ENCODE peak calls at places on chromosomes 16 and 17, in seven cellular contexts. R is omental fat pad, T is HFF-Myc, S is transverse colon, K is GM06990, J is brain microvascular endothelial cell, Z is tibial artery. I is an unnamed sample.

GRCh38 chr17:63193827-63194226 is 227.8 kb downstream of the TANC2 start:
- DNase-seq in R (no peak), K (no peak), Z (no peak), T (no peak), S (no peak), J (no peak), I (no peak)

GRCh38 chr17:81335388-81336157 is 40.5 kb upstream of the SLC38A10 start:
- DNase-seq in T (no peak), R (no peak), Z (no peak), K (no peak), S (peak), J (no peak), I (no peak)

GRCh38 chr16:1960665-1961630 is 1.6 kb downstream of the NDUFB10 start:
- DNase-seq in S (no peak), T (peak), K (peak), J (no peak), Z (no peak), R (no peak), I (no peak)

GRCh38 chr17:42673885-42674754 is 2.7 kb downstream of the PLEKHH3 start:
- DNase-seq in S (peak), R (no peak), Z (peak), K (peak), T (no peak), J (no peak), I (no peak)

GRCh38 chr16:66409156-66409555 is 17.9 kb upstream of the BEAN1 start:
- DNase-seq in R (no peak), K (no peak), T (no peak), J (no peak), Z (no peak), S (no peak), I (no peak)

GRCh38 chr17:82702161-82702932 is 3.8 kb upstream of the RAB40B start:
- DNase-seq in K (no peak), T (no peak), S (peak), J (no peak), R (no peak), Z (no peak), I (no peak)

GRCh38 chr16:67039260-67040020 is 10.5 kb downstream of the CBFB start:
- DNase-seq in Z (no peak), S (no peak), J (no peak), R (no peak), T (no peak), K (no peak), I (no peak)

GRCh38 chr17:79792984-79793923 is 3.6 kb downstream of the CBX8 start:
- DNase-seq in Z (peak), K (no peak), S (no peak), J (peak), T (peak), R (no peak), I (peak)

GRCh38 chr17:15264542-15264941 is 584 bp downstream of the PMP22 start:
- DNase-seq in T (no peak), S (peak), R (no peak), J (no peak), Z (no peak), K (no peak), I (no peak)

GRCh38 chr16:10982430-10983174 is 38.2 kb downstream of the CLEC16A start:
- DNase-seq in K (peak), T (no peak), Z (no peak), R (no peak), J (no peak), S (no peak), I (no peak)

GRCh38 chr16:77273-77806 is 685 bp upstream of the MPG start:
- DNase-seq in K (peak), T (no peak), J (peak), S (peak), R (no peak), Z (peak), I (no peak)

GRCh38 chr17:18851206-18851605 is 6.7 kb upstream of the PRPSAP2 start:
- DNase-seq in R (no peak), Z (no peak), T (no peak), J (no peak), K (no peak), S (no peak), I (no peak)

GRCh38 chr17:42230225-42230624 is 35.9 kb upstream of the GHDC start:
- DNase-seq in T (no peak), S (no peak), R (no peak), J (no peak), Z (no peak), K (no peak), I (no peak)

GRCh38 chr16:21158208-21159110 is at the start of gene LDAF1:
- DNase-seq in J (peak), Z (peak), R (peak), K (peak), T (no peak), S (peak), I (peak)

GRCh38 chr17:72192409-72193192 is 71.8 kb downstream of the SOX9 start:
- DNase-seq in K (no peak), S (no peak), T (no peak), Z (peak), J (peak), R (no peak), I (no peak)

GRCh38 chr16:68917541-68917940 is 74.2 kb downstream of the TANGO6 start:
- DNase-seq in J (no peak), R (no peak), T (no peak), Z (no peak), S (no peak), K (no peak), I (no peak)

GRCh38 chr17:29566473-29567361 is at the start of gene ABHD15:
- DNase-seq in K (peak), S (peak), Z (peak), R (peak), J (no peak), T (no peak), I (peak)

GRCh38 chr17:82449136-82449882 is 1.2 kb downstream of the CYBC1 start:
- DNase-seq in S (peak), Z (no peak), K (peak), J (no peak), R (no peak), T (no peak), I (no peak)

GRCh38 chr16:68844211-68844564 is 857 bp downstream of the TANGO6 start:
- DNase-seq in K (no peak), R (no peak), T (no peak), Z (no peak), S (no peak), J (no peak), I (no peak)

GRCh38 chr16:51150894-51151320 is at the start of gene SALL1:
- DNase-seq in T (no peak), R (no peak), J (no peak), Z (no peak), S (no peak), K (no peak), I (no peak)

GRCh38 chr17:78725448-78726021 is 56.5 kb downstream of the CYTH1 start:
- DNase-seq in R (no peak), T (no peak), Z (no peak), K (no peak), S (no peak), J (no peak), I (no peak)

GRCh38 chr17:61593404-61593803 is 2.4 kb upstream of the NACA2 start:
- DNase-seq in T (no peak), K (no peak), Z (no peak), S (no peak), J (no peak), R (no peak), I (no peak)

GRCh38 chr16:73057369-73058210 is 9.7 kb upstream of the ZFHX3 start:
- DNase-seq in Z (peak), R (no peak), K (peak), J (no peak), S (no peak), T (no peak), I (no peak)

GRCh38 chr16:73056911-73057310 is 9.0 kb upstream of the ZFHX3 start:
- DNase-seq in T (no peak), J (no peak), Z (no peak), S (no peak), R (no peak), K (no peak), I (no peak)

GRCh38 chr16:73059779-73060178 is 11.9 kb upstream of the ZFHX3 start:
- DNase-seq in Z (no peak), R (no peak), K (no peak), T (no peak), S (no peak), J (no peak), I (no peak)

GRCh38 chr16:73058616-73059409 is 10.9 kb upstream of the ZFHX3 start:
- DNase-seq in S (no peak), K (peak), J (peak), R (no peak), Z (peak), T (no peak), I (peak)

DNA sequence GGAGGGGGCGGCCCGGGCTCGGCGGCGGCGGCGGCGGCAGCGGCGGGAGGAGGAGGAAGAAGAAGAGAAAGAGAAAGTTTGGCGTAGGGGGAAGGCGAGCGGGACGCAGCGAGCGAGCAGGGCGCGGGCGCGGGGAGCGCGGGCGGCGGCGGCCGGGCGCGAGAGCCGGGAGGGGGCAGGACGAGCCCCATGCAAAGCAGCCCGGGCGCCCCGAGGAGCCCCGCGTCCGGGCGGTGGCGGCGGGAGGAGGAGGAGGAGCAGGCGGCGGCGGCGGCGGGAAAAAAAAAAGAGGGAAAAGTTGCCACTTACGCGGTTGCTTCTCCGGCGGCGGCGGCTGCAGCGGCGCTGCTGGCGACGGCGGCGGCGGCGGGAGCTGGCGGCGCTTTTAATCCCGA is 10.3 kb upstream of the ZFHX3 start:
- DNase-seq in K (peak), T (no peak), R (no peak), Z (no peak), J (no peak), S (peak), I (no peak)
- TF ChIP-seq CTCF in K (no peak), T (no peak), R (no peak), Z (no peak), J (no peak), S (no peak), I (no peak)

GRCh38 chr17:5485270-5486205 is at the start of gene DERL2:
- DNase-seq in J (peak), S (no peak), T (no peak), Z (no peak), K (no peak), R (no peak), I (no peak)
- TF ChIP-seq CTCF in J (no peak), S (no peak), T (no peak), Z (no peak), K (no peak), R (no peak), I (no peak)

GRCh38 chr17:40178021-40178601 is 841 bp downstream of the RAPGEFL1 start:
- DNase-seq in S (peak), J (no peak), R (no peak), K (no peak), T (no peak), Z (no peak), I (no peak)
- TF ChIP-seq CTCF in S (no peak), J (no peak), R (no peak), K (no peak), T (no peak), Z (no peak), I (no peak)

GRCh38 chr17:27494192-27495091 is 38.2 kb downstream of the KSR1 start:
- DNase-seq in S (peak), K (no peak), J (no peak), T (no peak), Z (peak), R (no peak), I (no peak)
- TF ChIP-seq CTCF in S (peak), K (no peak), J (peak), T (peak), Z (peak), R (no peak), I (peak)

GRCh38 chr16:8921626-8921984 is 39.5 kb downstream of the LITAFD start:
- DNase-seq in S (no peak), Z (no peak), T (no peak), J (no peak), K (no peak), R (no peak), I (no peak)
- TF ChIP-seq CTCF in S (no peak), Z (no peak), T (no peak), J (no peak), K (no peak), R (no peak), I (no peak)

GRCh38 chr16:64841482-64841881 is 280.4 kb downstream of the CDH11 start:
- DNase-seq in S (no peak), R (no peak), T (no peak), K (no peak), Z (no peak), J (no peak), I (no peak)
- TF ChIP-seq CTCF in S (no peak), R (no peak), T (no peak), K (no peak), Z (no peak), J (no peak), I (no peak)

DNA sequence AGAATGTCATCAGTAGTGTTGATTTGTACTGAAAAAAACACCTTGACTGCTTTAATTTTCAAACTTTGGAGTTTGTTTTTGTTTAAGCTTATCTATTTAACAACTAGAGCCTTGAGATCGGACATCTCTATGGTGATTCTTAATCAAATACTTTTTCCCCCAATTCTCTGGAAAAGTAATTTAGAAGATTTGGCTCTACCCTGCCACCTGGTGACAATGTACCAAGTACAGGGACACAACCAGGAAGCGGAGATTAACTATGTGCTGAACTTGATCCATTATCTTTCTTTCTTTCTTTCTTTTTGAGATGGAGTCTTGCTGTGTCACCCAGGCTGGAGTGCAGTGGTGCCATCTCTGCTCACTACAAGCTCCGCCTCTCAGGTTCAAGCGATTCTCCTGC is 30.8 kb downstream of the USP43 start:
- DNase-seq in K (no peak), T (no peak), R (no peak), S (no peak), Z (no peak), J (no peak), I (no peak)
- TF ChIP-seq CTCF in K (no peak), T (peak), R (no peak), S (peak), Z (no peak), J (peak), I (peak)

GRCh38 chr16:85334718-85335583 is 222.7 kb upstream of the CIBAR2 start:
- DNase-seq in Z (no peak), J (no peak), K (no peak), T (no peak), R (no peak), S (peak), I (no peak)
- TF ChIP-seq CTCF in Z (no peak), J (no peak), K (no peak), T (no peak), R (no peak), S (no peak), I (no peak)

I was measured in type B pancreatic cell.